ENCODE peak calls at places on chromosome 19, in seven cellular contexts. One of them, this sample, is unnamed.

GRCh38 chr19:3617463-3617862 is 9.1 kb downstream of the CACTIN start:
- DNase-seq in Peyer's patch: no peak
- DNase-seq in transverse colon: peak
- DNase-seq in endothelial cell: no peak
- DNase-seq in BJ: no peak
- DNase-seq in GM23338: peak
- DNase-seq in pancreas: no peak
- DNase-seq in this sample: no peak

GRCh38 chr19:53467503-53468262 is at the start of gene ZNF813:
- DNase-seq in Peyer's patch: peak
- DNase-seq in transverse colon: peak
- DNase-seq in endothelial cell: peak
- DNase-seq in BJ: peak
- DNase-seq in GM23338: peak
- DNase-seq in pancreas: peak
- DNase-seq in this sample: peak

GRCh38 chr19:16801599-16801998 is 27.6 kb upstream of the SIN3B start:
- DNase-seq in Peyer's patch: no peak
- DNase-seq in transverse colon: no peak
- DNase-seq in endothelial cell: no peak
- DNase-seq in BJ: no peak
- DNase-seq in GM23338: no peak
- DNase-seq in pancreas: no peak
- DNase-seq in this sample: no peak

GRCh38 chr19:12994701-12995595 is at the start of gene NFIX:
- DNase-seq in Peyer's patch: peak
- DNase-seq in transverse colon: peak
- DNase-seq in endothelial cell: peak
- DNase-seq in BJ: no peak
- DNase-seq in GM23338: peak
- DNase-seq in pancreas: peak
- DNase-seq in this sample: no peak

GRCh38 chr19:27966390-27966816 is 1246.5 kb downstream of the UQCRFS1 start:
- DNase-seq in Peyer's patch: no peak
- DNase-seq in transverse colon: no peak
- DNase-seq in endothelial cell: no peak
- DNase-seq in BJ: no peak
- DNase-seq in GM23338: peak
- DNase-seq in pancreas: no peak
- DNase-seq in this sample: no peak

GRCh38 chr19:8678244-8678807 is 20.3 kb downstream of the ACTL9 start:
- DNase-seq in Peyer's patch: no peak
- DNase-seq in transverse colon: no peak
- DNase-seq in endothelial cell: no peak
- DNase-seq in BJ: no peak
- DNase-seq in GM23338: no peak
- DNase-seq in pancreas: no peak
- DNase-seq in this sample: no peak

GRCh38 chr19:47697863-47698609 is 15.2 kb upstream of the EHD2 start:
- DNase-seq in Peyer's patch: peak
- DNase-seq in transverse colon: peak
- DNase-seq in endothelial cell: peak
- DNase-seq in BJ: no peak
- DNase-seq in GM23338: peak
- DNase-seq in pancreas: peak
- DNase-seq in this sample: peak

GRCh38 chr19:47005873-47006272 is 13.8 kb upstream of the NPAS1 start:
- DNase-seq in Peyer's patch: peak
- DNase-seq in transverse colon: no peak
- DNase-seq in endothelial cell: no peak
- DNase-seq in BJ: no peak
- DNase-seq in GM23338: peak
- DNase-seq in pancreas: peak
- DNase-seq in this sample: no peak

GRCh38 chr19:610071-610800 is 20.6 kb downstream of the HCN2 start:
- DNase-seq in Peyer's patch: no peak
- DNase-seq in transverse colon: peak
- DNase-seq in endothelial cell: no peak
- DNase-seq in BJ: no peak
- DNase-seq in GM23338: no peak
- DNase-seq in pancreas: no peak
- DNase-seq in this sample: no peak

GRCh38 chr19:51002542-51003311 is 1.3 kb upstream of the KLK8 start:
- DNase-seq in Peyer's patch: no peak
- DNase-seq in transverse colon: no peak
- DNase-seq in endothelial cell: no peak
- DNase-seq in BJ: no peak
- DNase-seq in GM23338: peak
- DNase-seq in pancreas: no peak
- DNase-seq in this sample: peak

GRCh38 chr19:33772858-33773180 is 23.9 kb upstream of the KCTD15 start:
- DNase-seq in Peyer's patch: no peak
- DNase-seq in transverse colon: no peak
- DNase-seq in endothelial cell: no peak
- DNase-seq in BJ: no peak
- DNase-seq in GM23338: no peak
- DNase-seq in pancreas: no peak
- DNase-seq in this sample: no peak

GRCh38 chr19:43584484-43584883 is 8.9 kb downstream of the PINLYP start:
- DNase-seq in Peyer's patch: no peak
- DNase-seq in transverse colon: no peak
- DNase-seq in endothelial cell: no peak
- DNase-seq in BJ: no peak
- DNase-seq in GM23338: no peak
- DNase-seq in pancreas: no peak
- DNase-seq in this sample: no peak

GRCh38 chr19:7869910-7870511 is 4.2 kb downstream of the PRR36 start:
- DNase-seq in Peyer's patch: no peak
- DNase-seq in transverse colon: peak
- DNase-seq in endothelial cell: no peak
- DNase-seq in BJ: no peak
- DNase-seq in GM23338: peak
- DNase-seq in pancreas: peak
- DNase-seq in this sample: no peak

GRCh38 chr19:1167687-1168561 is 6.1 kb downstream of the SBNO2 start:
- DNase-seq in Peyer's patch: no peak
- DNase-seq in transverse colon: no peak
- DNase-seq in endothelial cell: no peak
- DNase-seq in BJ: no peak
- DNase-seq in GM23338: no peak
- DNase-seq in pancreas: no peak
- DNase-seq in this sample: no peak

GRCh38 chr19:15173746-15174404 is 26.9 kb downstream of the NOTCH3 start:
- DNase-seq in Peyer's patch: no peak
- DNase-seq in transverse colon: no peak
- DNase-seq in endothelial cell: no peak
- DNase-seq in BJ: no peak
- DNase-seq in GM23338: peak
- DNase-seq in pancreas: no peak
- DNase-seq in this sample: no peak

GRCh38 chr19:47663911-47664771 is 49.1 kb upstream of the EHD2 start:
- DNase-seq in Peyer's patch: peak
- DNase-seq in transverse colon: peak
- DNase-seq in endothelial cell: no peak
- DNase-seq in BJ: peak
- DNase-seq in GM23338: no peak
- DNase-seq in pancreas: peak
- DNase-seq in this sample: no peak

DNA sequence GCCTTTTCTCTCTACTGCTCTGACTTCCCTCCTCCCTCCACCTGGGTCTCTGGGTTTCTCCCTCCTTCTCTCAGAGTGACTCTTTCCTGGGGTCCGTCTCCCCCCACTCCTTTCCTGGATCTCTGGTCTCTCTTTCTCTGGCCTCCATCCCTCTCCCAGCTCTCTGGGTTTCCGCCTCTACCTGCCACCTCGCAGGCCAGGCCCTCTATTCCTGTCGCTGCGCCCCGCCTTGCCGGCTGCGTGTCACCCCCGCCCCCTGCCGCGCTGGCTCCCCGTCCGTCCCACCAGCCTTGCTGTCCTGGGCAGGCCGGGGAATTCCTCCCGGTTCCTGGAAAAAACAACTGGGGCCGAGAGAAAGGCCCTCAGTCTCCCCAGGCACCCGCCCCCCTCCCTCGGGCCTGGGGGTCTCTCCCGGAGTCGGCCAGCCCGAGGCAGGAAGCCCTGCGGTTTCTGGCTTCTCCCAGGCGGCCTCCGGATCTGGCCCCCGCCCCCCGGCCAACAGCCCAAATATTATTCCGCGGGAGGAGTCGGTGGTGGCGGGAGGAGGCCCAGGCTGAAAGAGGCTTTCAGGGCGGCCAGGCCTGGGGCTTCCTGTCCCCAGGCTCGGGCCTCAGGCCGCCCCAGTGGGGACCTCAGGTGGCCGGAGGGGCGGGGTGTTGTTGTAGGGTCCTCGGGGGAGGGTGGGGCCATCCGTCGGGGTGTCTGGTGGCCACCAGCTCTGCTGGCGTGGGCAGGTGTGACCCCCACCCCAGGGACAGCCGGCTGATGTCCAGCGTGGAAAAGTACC is 9.3 kb downstream of the IRF2BP1 start:
- DNase-seq in Peyer's patch: peak
- DNase-seq in transverse colon: peak
- DNase-seq in endothelial cell: peak
- DNase-seq in BJ: no peak
- DNase-seq in GM23338: peak
- DNase-seq in pancreas: peak
- DNase-seq in this sample: peak
- TF ChIP-seq CTCF in Peyer's patch: no peak
- TF ChIP-seq CTCF in transverse colon: no peak
- TF ChIP-seq CTCF in endothelial cell: no peak
- TF ChIP-seq CTCF in BJ: no peak
- TF ChIP-seq CTCF in GM23338: no peak
- TF ChIP-seq CTCF in pancreas: no peak
- TF ChIP-seq CTCF in this sample: no peak

DNA sequence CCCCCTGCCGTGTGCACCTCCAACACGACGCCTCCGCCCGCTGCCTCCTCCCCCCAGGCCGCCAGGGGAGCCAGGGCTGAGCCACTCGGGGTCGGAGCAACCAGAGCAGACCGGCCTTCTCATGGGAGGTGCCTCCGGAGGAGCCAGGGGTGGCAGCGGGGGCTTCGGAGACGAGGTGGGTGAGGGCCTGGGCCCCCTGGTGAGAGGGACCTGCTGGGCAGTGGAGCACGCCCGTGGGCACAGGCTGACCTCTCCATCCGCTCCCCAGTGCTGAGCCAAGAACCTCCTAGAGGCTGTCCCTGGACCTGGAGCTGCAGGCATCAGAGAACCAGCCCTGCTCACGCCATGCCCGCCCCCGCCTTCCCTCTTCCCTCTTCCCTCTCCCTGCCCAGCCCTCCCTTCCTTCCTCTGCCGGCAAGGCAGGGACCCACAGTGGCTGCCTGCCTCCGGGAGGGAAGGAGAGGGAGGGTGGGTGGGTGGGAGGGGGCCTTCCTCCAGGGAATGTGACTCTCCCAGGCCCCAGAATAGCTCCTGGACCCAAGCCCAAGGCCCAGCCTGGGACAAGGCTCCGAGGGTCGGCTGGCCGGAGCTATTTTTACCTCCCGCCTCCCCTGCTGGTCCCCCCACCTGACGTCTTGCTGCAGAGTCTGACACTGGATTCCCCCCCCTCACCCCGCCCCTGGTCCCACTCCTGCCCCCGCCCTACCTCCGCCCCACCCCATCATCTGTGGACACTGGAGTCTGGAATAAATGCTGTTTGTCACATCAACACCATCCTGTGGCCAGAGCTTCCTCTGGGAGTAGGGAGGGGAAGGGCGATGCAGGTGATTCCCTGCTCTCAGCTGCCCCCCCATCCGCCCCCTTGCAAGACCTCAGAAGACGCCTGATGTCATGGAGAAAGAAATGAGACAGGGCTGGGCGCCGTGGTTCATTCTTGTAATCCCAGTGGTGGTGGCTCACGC is 12.0 kb downstream of the BCAM start:
- DNase-seq in Peyer's patch: no peak
- DNase-seq in transverse colon: no peak
- DNase-seq in endothelial cell: no peak
- DNase-seq in BJ: no peak
- DNase-seq in GM23338: no peak
- DNase-seq in pancreas: no peak
- DNase-seq in this sample: no peak
- TF ChIP-seq CTCF in Peyer's patch: no peak
- TF ChIP-seq CTCF in transverse colon: no peak
- TF ChIP-seq CTCF in endothelial cell: no peak
- TF ChIP-seq CTCF in BJ: no peak
- TF ChIP-seq CTCF in GM23338: no peak
- TF ChIP-seq CTCF in pancreas: no peak
- TF ChIP-seq CTCF in this sample: no peak

GRCh38 chr19:29285878-29286277 is 72.9 kb upstream of the UQCRFS1 start:
- DNase-seq in Peyer's patch: no peak
- DNase-seq in transverse colon: no peak
- DNase-seq in endothelial cell: peak
- DNase-seq in BJ: no peak
- DNase-seq in GM23338: peak
- DNase-seq in pancreas: no peak
- DNase-seq in this sample: no peak
- TF ChIP-seq CTCF in Peyer's patch: no peak
- TF ChIP-seq CTCF in transverse colon: no peak
- TF ChIP-seq CTCF in endothelial cell: no peak
- TF ChIP-seq CTCF in BJ: peak
- TF ChIP-seq CTCF in GM23338: peak
- TF ChIP-seq CTCF in pancreas: no peak
- TF ChIP-seq CTCF in this sample: no peak

GRCh38 chr19:19115954-19116353 is 22.3 kb downstream of the TMEM161A start:
- DNase-seq in Peyer's patch: peak
- DNase-seq in transverse colon: peak
- DNase-seq in endothelial cell: peak
- DNase-seq in BJ: no peak
- DNase-seq in GM23338: peak
- DNase-seq in pancreas: no peak
- DNase-seq in this sample: peak

GRCh38 chr19:19111138-19111835 is 27.0 kb downstream of the TMEM161A start:
- DNase-seq in Peyer's patch: no peak
- DNase-seq in transverse colon: no peak
- DNase-seq in endothelial cell: no peak
- DNase-seq in BJ: no peak
- DNase-seq in GM23338: peak
- DNase-seq in pancreas: no peak
- DNase-seq in this sample: no peak

GRCh38 chr19:19110410-19111137 is 27.7 kb downstream of the TMEM161A start:
- DNase-seq in Peyer's patch: no peak
- DNase-seq in transverse colon: no peak
- DNase-seq in endothelial cell: peak
- DNase-seq in BJ: no peak
- DNase-seq in GM23338: peak
- DNase-seq in pancreas: no peak
- DNase-seq in this sample: peak

GRCh38 chr19:19111967-19112580 is 26.2 kb downstream of the TMEM161A start:
- DNase-seq in Peyer's patch: no peak
- DNase-seq in transverse colon: no peak
- DNase-seq in endothelial cell: no peak
- DNase-seq in BJ: no peak
- DNase-seq in GM23338: no peak
- DNase-seq in pancreas: no peak
- DNase-seq in this sample: peak

DNA sequence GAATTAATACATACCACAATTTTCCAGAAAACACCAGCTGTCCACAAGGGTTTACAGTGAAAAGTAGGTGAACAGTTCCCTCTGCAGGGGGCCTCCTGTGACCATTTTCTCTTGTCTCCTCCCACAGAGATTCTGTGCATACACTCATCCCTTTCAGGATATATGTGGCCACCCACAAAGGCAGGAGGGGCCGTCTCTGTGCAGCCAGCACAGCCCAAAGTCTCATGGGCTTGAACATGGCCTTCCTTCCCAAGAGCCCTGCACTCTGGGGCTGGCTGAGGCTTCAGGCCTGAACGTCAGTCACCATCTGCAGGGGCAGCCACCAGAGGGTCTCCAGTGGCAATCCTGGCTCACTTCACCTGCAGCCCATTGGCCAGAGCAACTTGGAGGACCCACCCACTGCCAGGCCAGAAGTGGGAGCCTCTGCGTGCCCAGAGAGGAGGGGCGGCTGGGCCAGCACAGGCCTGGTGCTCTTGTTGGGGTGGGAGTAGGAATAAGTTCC is 25.2 kb downstream of the TMEM161A start:
- DNase-seq in Peyer's patch: no peak
- DNase-seq in transverse colon: no peak
- DNase-seq in endothelial cell: no peak
- DNase-seq in BJ: no peak
- DNase-seq in GM23338: peak
- DNase-seq in pancreas: no peak
- DNase-seq in this sample: peak
- TF ChIP-seq CTCF in Peyer's patch: no peak
- TF ChIP-seq CTCF in transverse colon: no peak
- TF ChIP-seq CTCF in endothelial cell: no peak
- TF ChIP-seq CTCF in BJ: no peak
- TF ChIP-seq CTCF in GM23338: no peak
- TF ChIP-seq CTCF in pancreas: no peak
- TF ChIP-seq CTCF in this sample: no peak